ENCODE peak calls at places on chromosome 5, in six cellular contexts. One of them, this sample, is unnamed.

GRCh38 chr5:150412319-150413175 is at the start of gene CD74:
- DNase-seq in prostate gland: peak
- DNase-seq in heart left ventricle: peak
- DNase-seq in spleen: peak
- DNase-seq in body of pancreas: peak
- DNase-seq in Peyer's patch: peak
- DNase-seq in this sample: peak

GRCh38 chr5:149221731-149222342 is 49.8 kb upstream of the AFAP1L1 start:
- DNase-seq in prostate gland: no peak
- DNase-seq in body of pancreas: no peak
- DNase-seq in heart left ventricle: no peak
- DNase-seq in spleen: no peak
- DNase-seq in Peyer's patch: no peak
- DNase-seq in this sample: no peak

GRCh38 chr5:131068893-131069643 is 96.0 kb downstream of the HINT1 start:
- DNase-seq in prostate gland: no peak
- DNase-seq in spleen: peak
- DNase-seq in heart left ventricle: no peak
- DNase-seq in body of pancreas: no peak
- DNase-seq in Peyer's patch: no peak
- DNase-seq in this sample: peak

GRCh38 chr5:2141254-2142000 is 258.7 kb upstream of the IRX4 start:
- DNase-seq in Peyer's patch: no peak
- DNase-seq in prostate gland: no peak
- DNase-seq in spleen: peak
- DNase-seq in body of pancreas: no peak
- DNase-seq in heart left ventricle: no peak
- DNase-seq in this sample: no peak

GRCh38 chr5:54093081-54093492 is 217.3 kb downstream of the ARL15 start:
- DNase-seq in prostate gland: peak
- DNase-seq in heart left ventricle: no peak
- DNase-seq in spleen: no peak
- DNase-seq in Peyer's patch: no peak
- DNase-seq in body of pancreas: no peak
- DNase-seq in this sample: no peak

GRCh38 chr5:37197340-37198050 is 51.7 kb downstream of the CPLANE1 start:
- DNase-seq in body of pancreas: no peak
- DNase-seq in Peyer's patch: no peak
- DNase-seq in prostate gland: no peak
- DNase-seq in spleen: no peak
- DNase-seq in heart left ventricle: no peak
- DNase-seq in this sample: no peak

GRCh38 chr5:60754495-60754894 is 54.5 kb upstream of the DEPDC1B start:
- DNase-seq in prostate gland: no peak
- DNase-seq in Peyer's patch: no peak
- DNase-seq in spleen: no peak
- DNase-seq in body of pancreas: no peak
- DNase-seq in heart left ventricle: no peak
- DNase-seq in this sample: no peak

GRCh38 chr5:1228121-1228520 is 2.9 kb downstream of the SLC6A18 start:
- DNase-seq in prostate gland: no peak
- DNase-seq in Peyer's patch: no peak
- DNase-seq in body of pancreas: no peak
- DNase-seq in heart left ventricle: no peak
- DNase-seq in spleen: no peak
- DNase-seq in this sample: no peak

GRCh38 chr5:69454460-69455249 is 37.9 kb upstream of the OCLN start:
- DNase-seq in spleen: no peak
- DNase-seq in Peyer's patch: no peak
- DNase-seq in heart left ventricle: no peak
- DNase-seq in prostate gland: no peak
- DNase-seq in body of pancreas: no peak
- DNase-seq in this sample: no peak

GRCh38 chr5:174311121-174311520 is 265.6 kb downstream of the NSG2 start:
- DNase-seq in body of pancreas: no peak
- DNase-seq in prostate gland: no peak
- DNase-seq in Peyer's patch: peak
- DNase-seq in spleen: no peak
- DNase-seq in heart left ventricle: no peak
- DNase-seq in this sample: no peak

GRCh38 chr5:103375863-103376591 is 117.5 kb downstream of the MACIR start:
- DNase-seq in spleen: no peak
- DNase-seq in heart left ventricle: no peak
- DNase-seq in Peyer's patch: no peak
- DNase-seq in body of pancreas: no peak
- DNase-seq in prostate gland: no peak
- DNase-seq in this sample: no peak

GRCh38 chr5:1760656-1761452 is 38.8 kb downstream of the MRPL36 start:
- DNase-seq in spleen: peak
- DNase-seq in Peyer's patch: no peak
- DNase-seq in heart left ventricle: peak
- DNase-seq in body of pancreas: peak
- DNase-seq in prostate gland: no peak
- DNase-seq in this sample: no peak

GRCh38 chr5:17069995-17070405 is 133.9 kb upstream of the MYO10 start:
- DNase-seq in spleen: peak
- DNase-seq in Peyer's patch: peak
- DNase-seq in body of pancreas: no peak
- DNase-seq in prostate gland: no peak
- DNase-seq in heart left ventricle: no peak
- DNase-seq in this sample: no peak

GRCh38 chr5:54187694-54188093 is 122.7 kb downstream of the ARL15 start:
- DNase-seq in Peyer's patch: no peak
- DNase-seq in spleen: no peak
- DNase-seq in body of pancreas: no peak
- DNase-seq in heart left ventricle: no peak
- DNase-seq in prostate gland: no peak
- DNase-seq in this sample: no peak

GRCh38 chr5:83492331-83492730 is 20.8 kb downstream of the VCAN start:
- DNase-seq in prostate gland: no peak
- DNase-seq in body of pancreas: no peak
- DNase-seq in Peyer's patch: no peak
- DNase-seq in spleen: no peak
- DNase-seq in heart left ventricle: no peak
- DNase-seq in this sample: no peak

GRCh38 chr5:141360685-141361084 is 891 bp downstream of the PCDHGB2 start:
- DNase-seq in heart left ventricle: no peak
- DNase-seq in prostate gland: no peak
- DNase-seq in body of pancreas: no peak
- DNase-seq in Peyer's patch: no peak
- DNase-seq in spleen: no peak
- DNase-seq in this sample: no peak

GRCh38 chr5:41638685-41639084 is 128.3 kb upstream of the PLCXD3 start:
- DNase-seq in body of pancreas: no peak
- DNase-seq in prostate gland: no peak
- DNase-seq in heart left ventricle: no peak
- DNase-seq in spleen: no peak
- DNase-seq in Peyer's patch: no peak
- DNase-seq in this sample: no peak

GRCh38 chr5:154143121-154143725 is 47.3 kb upstream of the GALNT10 start:
- DNase-seq in Peyer's patch: no peak
- DNase-seq in prostate gland: no peak
- DNase-seq in spleen: no peak
- DNase-seq in heart left ventricle: no peak
- DNase-seq in body of pancreas: no peak
- DNase-seq in this sample: no peak

GRCh38 chr5:172319708-172320441 is 36.3 kb upstream of the UBTD2 start:
- DNase-seq in Peyer's patch: no peak
- DNase-seq in heart left ventricle: no peak
- DNase-seq in body of pancreas: no peak
- DNase-seq in spleen: no peak
- DNase-seq in prostate gland: no peak
- DNase-seq in this sample: no peak

DNA sequence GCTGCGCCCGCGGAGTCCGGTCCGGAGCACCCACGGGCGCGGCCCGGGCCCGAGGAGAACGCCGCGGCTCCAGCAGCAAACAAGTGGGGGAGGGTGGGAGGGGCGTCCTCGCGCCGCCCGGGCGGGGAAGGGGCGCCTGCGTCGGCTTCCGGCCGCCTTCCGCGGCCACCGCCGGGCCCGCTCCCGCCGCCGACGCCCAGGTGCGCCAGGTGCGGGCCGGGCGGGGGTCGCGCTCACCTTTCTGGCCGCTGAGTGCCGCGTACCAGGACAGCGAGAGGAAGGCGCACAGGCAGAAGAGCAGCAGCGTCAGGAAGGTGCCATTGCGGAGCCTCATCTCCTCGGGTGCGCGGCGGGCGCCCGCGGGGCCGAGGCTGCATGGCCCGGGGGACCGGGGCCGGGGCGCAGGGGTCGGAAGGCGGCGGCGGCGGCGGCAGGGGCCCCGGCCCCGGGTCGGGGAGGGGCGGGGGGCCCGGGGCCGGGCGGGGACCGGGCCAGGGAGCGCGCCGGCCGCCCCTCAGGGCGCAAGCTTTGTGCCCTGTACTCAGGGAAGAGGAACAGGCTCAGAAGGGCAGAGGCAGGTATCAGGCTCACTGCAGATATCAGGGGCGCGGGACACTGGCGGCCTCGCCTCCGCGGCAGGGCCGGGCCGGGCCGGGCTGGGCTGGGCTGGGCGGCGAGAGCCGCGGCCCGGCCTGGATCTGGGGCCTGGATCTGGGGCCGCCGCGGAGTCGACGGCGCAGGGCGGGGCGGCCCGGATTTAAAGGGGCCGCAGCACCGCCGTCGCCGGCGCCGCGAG is at the start of gene MGAT4B:
- DNase-seq in body of pancreas: peak
- DNase-seq in spleen: peak
- DNase-seq in prostate gland: peak
- DNase-seq in Peyer's patch: peak
- DNase-seq in heart left ventricle: peak
- DNase-seq in this sample: peak
- TF ChIP-seq POLR2A in body of pancreas: peak
- TF ChIP-seq POLR2A in spleen: no peak
- TF ChIP-seq POLR2A in prostate gland: peak
- TF ChIP-seq POLR2A in Peyer's patch: peak
- TF ChIP-seq POLR2A in heart left ventricle: peak
- TF ChIP-seq POLR2A in this sample: peak

DNA sequence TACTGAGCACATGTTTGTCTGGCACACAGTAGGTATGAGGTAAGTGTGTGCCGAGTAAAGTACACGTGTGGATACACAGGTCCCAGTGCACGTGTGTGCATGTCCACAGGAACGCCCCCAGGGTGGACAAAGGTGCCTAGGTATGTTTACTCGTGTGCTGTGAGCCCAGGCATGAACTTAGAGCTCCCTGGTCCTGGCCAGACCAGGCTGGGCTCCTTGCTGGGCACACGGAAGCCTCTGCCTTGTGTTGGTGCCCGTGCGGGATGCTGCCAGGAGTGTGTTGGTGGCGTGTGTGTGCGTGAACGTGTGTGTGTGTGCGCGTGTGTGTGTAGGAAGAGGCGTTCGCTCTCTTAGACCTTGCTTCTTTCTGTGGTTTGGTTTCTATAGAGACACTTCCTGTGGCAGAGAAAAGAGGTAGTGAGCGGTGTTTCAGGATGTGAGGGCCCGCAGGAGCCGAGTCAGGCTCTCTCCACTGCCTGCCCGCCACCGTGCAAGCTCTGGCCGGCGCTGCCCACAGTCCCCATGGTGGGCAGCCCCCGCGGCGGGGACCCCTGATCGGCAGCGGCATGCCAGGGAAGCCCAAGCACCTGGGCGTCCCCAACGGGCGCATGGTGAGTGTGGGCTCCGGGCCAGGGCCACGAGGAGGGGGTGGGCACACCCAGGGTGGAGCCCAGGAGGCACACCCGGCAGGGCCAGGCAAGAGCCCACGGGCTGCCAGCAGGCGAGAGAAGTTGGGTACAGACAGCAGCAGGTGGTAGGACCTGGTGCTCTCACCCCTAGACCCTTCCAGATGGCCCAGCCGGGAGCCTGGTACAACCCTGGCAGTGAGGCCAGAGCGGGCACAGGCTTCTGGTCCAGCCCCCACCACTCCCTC is at the start of gene RGS14:
- DNase-seq in spleen: peak
- DNase-seq in body of pancreas: no peak
- DNase-seq in heart left ventricle: peak
- DNase-seq in prostate gland: no peak
- DNase-seq in Peyer's patch: no peak
- DNase-seq in this sample: peak
- TF ChIP-seq POLR2A in spleen: no peak
- TF ChIP-seq POLR2A in body of pancreas: no peak
- TF ChIP-seq POLR2A in heart left ventricle: no peak
- TF ChIP-seq POLR2A in prostate gland: no peak
- TF ChIP-seq POLR2A in Peyer's patch: no peak
- TF ChIP-seq POLR2A in this sample: peak

DNA sequence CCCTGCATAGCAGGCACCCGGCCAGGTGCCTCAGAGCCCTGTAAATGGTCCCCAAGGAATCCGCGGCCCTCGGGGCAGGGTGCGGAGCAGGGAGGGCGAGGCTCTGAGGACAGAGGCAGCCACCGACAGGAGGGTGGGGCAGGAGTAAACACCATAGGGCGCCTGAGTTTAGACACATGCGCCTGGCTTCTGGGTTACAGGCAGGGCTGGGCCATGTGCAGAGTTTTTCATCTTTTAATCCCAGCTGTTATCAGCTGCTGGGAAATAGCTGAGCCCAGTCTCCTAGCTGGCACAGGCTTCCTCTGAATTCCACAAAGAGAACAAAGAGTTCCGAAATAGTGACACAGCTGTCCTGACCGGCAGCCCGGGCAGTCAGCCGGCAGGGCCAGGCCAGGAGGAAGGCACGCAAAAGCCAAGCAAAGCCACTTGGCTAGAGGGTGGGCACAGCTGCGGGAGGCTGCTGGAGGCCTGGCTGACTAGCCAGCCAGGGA is 98.9 kb upstream of the PHYKPL start:
- DNase-seq in spleen: peak
- DNase-seq in Peyer's patch: peak
- DNase-seq in body of pancreas: peak
- DNase-seq in heart left ventricle: peak
- DNase-seq in prostate gland: peak
- DNase-seq in this sample: no peak
- TF ChIP-seq POLR2A in spleen: no peak
- TF ChIP-seq POLR2A in Peyer's patch: no peak
- TF ChIP-seq POLR2A in body of pancreas: no peak
- TF ChIP-seq POLR2A in heart left ventricle: peak
- TF ChIP-seq POLR2A in prostate gland: no peak
- TF ChIP-seq POLR2A in this sample: no peak

DNA sequence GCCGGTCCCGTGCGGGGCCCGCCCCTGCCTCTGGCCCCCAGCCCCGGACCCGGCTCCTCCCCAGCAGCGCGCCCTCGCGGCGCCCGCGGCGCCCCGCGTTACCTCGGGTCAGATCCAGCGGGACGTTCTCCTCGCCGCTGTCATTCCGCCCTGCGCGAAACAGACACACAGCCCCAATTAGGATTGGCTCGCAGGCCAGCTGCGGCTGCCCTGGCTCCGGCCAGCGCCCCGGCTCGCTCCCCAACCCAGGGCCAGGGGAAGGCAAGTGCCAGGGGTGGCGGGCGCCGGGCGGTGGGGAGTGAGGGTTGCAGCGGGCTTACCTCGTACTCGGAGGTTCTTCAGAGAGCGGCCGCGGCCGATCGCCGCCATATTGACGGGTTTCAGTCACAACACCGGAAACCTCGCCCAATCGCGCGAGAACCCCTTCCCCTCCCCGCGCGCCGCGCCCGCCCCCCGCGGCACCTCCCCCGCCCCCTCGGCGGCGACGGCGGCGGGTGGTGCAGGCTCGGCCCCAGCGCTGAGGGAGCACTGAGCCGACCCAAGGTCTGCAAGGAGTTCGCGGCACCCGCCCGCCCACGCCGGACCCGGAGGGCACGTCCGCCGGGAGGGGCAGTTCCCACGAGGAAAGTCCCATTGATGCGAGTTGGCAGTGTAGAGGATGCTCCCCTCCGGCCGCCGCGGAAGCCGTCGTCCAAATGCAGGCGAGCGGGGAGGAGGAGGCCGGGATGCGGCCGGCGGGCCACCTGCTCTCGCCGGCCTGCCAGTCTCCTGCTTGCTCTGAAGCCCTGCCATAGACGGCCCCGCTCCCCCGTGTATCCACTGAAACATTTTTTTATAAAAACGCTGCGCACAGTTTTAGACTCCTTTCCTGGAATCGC is at the start of gene RICTOR:
- DNase-seq in body of pancreas: peak
- DNase-seq in spleen: peak
- DNase-seq in heart left ventricle: peak
- DNase-seq in prostate gland: peak
- DNase-seq in Peyer's patch: peak
- DNase-seq in this sample: peak
- TF ChIP-seq POLR2A in body of pancreas: peak
- TF ChIP-seq POLR2A in spleen: peak
- TF ChIP-seq POLR2A in heart left ventricle: peak
- TF ChIP-seq POLR2A in prostate gland: peak
- TF ChIP-seq POLR2A in Peyer's patch: no peak
- TF ChIP-seq POLR2A in this sample: peak

This sample was measured in GM12891.